ENCODE peak calls at places on chromosomes 16 and 17, in six cellular contexts. T is activated CD4-positive, CD25-positive, alpha-beta regulatory T cell treated with anti-CD3 and anti-CD28 coated beads, Interleukin-2, amount 50 U/mL, for 16 hours; Y is ELR; B is uterus; O is amniotic stem cell; G is HCT116. Z is an unnamed sample.

GRCh38 chr17:42659079-42659931 is at the start of gene TUBG2:
- DNase-seq in O (peak; percentile 72), G (peak; percentile 80), B (peak; percentile 93), T (no peak), Y (peak; percentile 95), Z (peak; percentile 87)

GRCh38 chr17:39929657-39930407 is 2.3 kb downstream of the LRRC3C start:
- DNase-seq in Y (peak; percentile 83), B (no peak), T (no peak), G (no peak), O (peak; percentile 22), Z (no peak)

GRCh38 chr16:53775106-53775820 is 71.3 kb downstream of the FTO start:
- DNase-seq in T (no peak), O (no peak), B (no peak), G (no peak), Y (no peak), Z (no peak)

GRCh38 chr16:27335349-27336052 is 21.7 kb downstream of the IL4R start:
- DNase-seq in T (no peak), O (no peak), Y (peak; percentile 27), B (no peak), G (no peak), Z (no peak)

GRCh38 chr17:29352146-29352545 is 38.0 kb upstream of the TAOK1 start:
- DNase-seq in G (no peak), B (no peak), O (no peak), Y (no peak), T (no peak), Z (no peak)

GRCh38 chr17:61389670-61390478 is 9.8 kb upstream of the TBX2 start:
- DNase-seq in Y (peak; percentile 38), G (no peak), B (peak; percentile 52), O (no peak), T (no peak), Z (no peak)

GRCh38 chr17:40461774-40462342 is 18.6 kb downstream of the IGFBP4 start:
- DNase-seq in B (peak; percentile 59), T (no peak), Y (no peak), G (no peak), O (no peak), Z (no peak)

GRCh38 chr16:17532338-17532995 is 61.7 kb upstream of the XYLT1 start:
- DNase-seq in O (no peak), T (no peak), B (no peak), G (no peak), Y (no peak), Z (no peak)

GRCh38 chr17:81917565-81918332 is at the start of gene SIRT7:
- DNase-seq in O (peak; percentile 32), G (peak; percentile 39), Y (peak; percentile 84), B (peak; percentile 77), T (peak; percentile 65), Z (peak; percentile 92)

GRCh38 chr17:82394296-82394695 is 22.7 kb downstream of the UTS2R start:
- DNase-seq in Y (no peak), T (no peak), G (no peak), O (no peak), B (no peak), Z (no peak)

GRCh38 chr17:48074322-48075054 is 26.3 kb downstream of the NFE2L1 start:
- DNase-seq in B (peak; percentile 73), T (peak; percentile 51), O (peak; percentile 59), G (peak; percentile 69), Y (peak; percentile 90), Z (peak; percentile 40)

GRCh38 chr16:67199011-67199807 is at the start of gene ELMO3:
- DNase-seq in G (no peak), Y (no peak), T (no peak), B (no peak), O (no peak), Z (no peak)

GRCh38 chr17:63071797-63072196 is 105.8 kb downstream of the TANC2 start:
- DNase-seq in B (no peak), Y (no peak), T (no peak), O (no peak), G (no peak), Z (no peak)

GRCh38 chr17:2337152-2337810 is at the start of gene SGSM2:
- DNase-seq in O (peak; percentile 12), Y (peak; percentile 62), B (peak; percentile 66), G (no peak), T (peak; percentile 46), Z (peak; percentile 41)

GRCh38 chr17:60557805-60558204 is 31.8 kb upstream of the APPBP2 start:
- DNase-seq in Y (peak; percentile 11), T (no peak), O (no peak), G (no peak), B (no peak), Z (peak; percentile 17)